ENCODE peak calls at places on chromosomes 13 and 19, in four cellular contexts. P, N, B and C are unnamed samples.

GRCh38 chr19:42363614-42364346 is 26.3 kb downstream of the CNFN start:
- DNase-seq in P (no peak), N (no peak), B (no peak), C (no peak)

GRCh38 chr19:31330237-31330636 is 19.0 kb downstream of the TSHZ3 start:
- DNase-seq in P (peak; percentile 10), B (no peak), N (no peak), C (no peak)

GRCh38 chr19:32407004-32407992 is 1.7 kb downstream of the DPY19L3 start:
- DNase-seq in N (peak; percentile 70), P (peak; percentile 93), B (no peak), C (peak; percentile 37)

GRCh38 chr19:55546822-55547614 is 1.7 kb upstream of the SBK3 start:
- DNase-seq in N (peak; percentile 89), B (peak; percentile 30), P (peak; percentile 65), C (peak; percentile 86)

GRCh38 chr19:41706741-41707501 is 1.5 kb upstream of the CEACAM5 start:
- DNase-seq in N (no peak), B (no peak), P (no peak), C (peak; percentile 59)

GRCh38 chr19:30518965-30519606 is 146.9 kb downstream of the ZNF536 start:
- DNase-seq in P (no peak), N (no peak), B (no peak), C (no peak)

GRCh38 chr13:113845723-113846638 is 17.9 kb downstream of the GAS6 start:
- DNase-seq in P (peak; percentile 16), N (no peak), B (no peak), C (no peak)

GRCh38 chr13:106318941-106319411 is 216.5 kb downstream of the EFNB2 start:
- DNase-seq in N (peak; percentile 98), P (peak; percentile 21), B (no peak), C (no peak)

GRCh38 chr13:81409284-81409683 is 1068.4 kb upstream of the SPRY2 start:
- DNase-seq in B (no peak), N (no peak), P (no peak), C (no peak)

GRCh38 chr19:5624154-5624663 is 1.3 kb downstream of the SAFB start:
- DNase-seq in N (peak; percentile 43), P (peak; percentile 37), B (peak; percentile 23), C (no peak)

GRCh38 chr19:491146-491741 is 5.0 kb upstream of the MADCAM1 start:
- DNase-seq in B (no peak), P (no peak), N (no peak), C (peak; percentile 81)

GRCh38 chr19:13366529-13367143 is 139.6 kb downstream of the CACNA1A start:
- DNase-seq in P (no peak), N (peak; percentile 13), B (no peak), C (no peak)

GRCh38 chr13:99892866-99893504 is 78.6 kb downstream of the ZIC5 start:
- DNase-seq in B (no peak), P (no peak), N (no peak), C (no peak)

GRCh38 chr13:109100705-109101104 is 471.3 kb downstream of the MYO16 start:
- DNase-seq in B (no peak), N (peak; percentile 43), P (no peak), C (no peak)

GRCh38 chr13:36288794-36289391 is 8.7 kb downstream of the CCDC169 start:
- DNase-seq in P (no peak), N (no peak), B (no peak), C (no peak)

GRCh38 chr19:577439-578392 is 5.3 kb downstream of the BSG start:
- DNase-seq in B (no peak), N (no peak), P (no peak), C (no peak)

GRCh38 chr13:47901451-47901850 is 99.6 kb downstream of the SUCLA2 start:
- DNase-seq in P (no peak), N (peak; percentile 76), B (no peak), C (no peak)

GRCh38 chr19:45506991-45507863 is at the start of gene VASP:
- DNase-seq in P (peak; percentile 85), N (peak; percentile 84), B (peak; percentile 66), C (peak; percentile 90)

GRCh38 chr19:28472111-28472510 is 740.8 kb downstream of the UQCRFS1 start:
- DNase-seq in B (no peak), P (no peak), N (peak; percentile 69), C (no peak)

GRCh38 chr13:37375071-37375470 is 223.5 kb downstream of the POSTN start:
- DNase-seq in B (no peak), P (no peak), N (no peak), C (no peak)

GRCh38 chr13:37381502-37381901 is 217.1 kb downstream of the POSTN start:
- DNase-seq in B (no peak), P (no peak), N (peak; percentile 41), C (no peak)

GRCh38 chr13:37375724-37376123 is 222.8 kb downstream of the POSTN start:
- DNase-seq in B (no peak), N (no peak), P (no peak), C (no peak)
- H3K27ac ChIP-seq in B (no peak overlapping the region), N (no peak overlapping the region), P (no peak overlapping the region), C (no peak overlapping the region)

GRCh38 chr19:38210458-38210987 is 13.5 kb downstream of the DPF1 start:
- DNase-seq in B (peak; percentile 19), P (peak; percentile 23), N (peak; percentile 17), C (peak; percentile 85)
- H3K4me3 ChIP-seq in B (no peak overlapping the region), P (no peak overlapping the region), N (peak overlapping the region; percentile 45), C (peak overlapping the region; percentile 15)

DNA sequence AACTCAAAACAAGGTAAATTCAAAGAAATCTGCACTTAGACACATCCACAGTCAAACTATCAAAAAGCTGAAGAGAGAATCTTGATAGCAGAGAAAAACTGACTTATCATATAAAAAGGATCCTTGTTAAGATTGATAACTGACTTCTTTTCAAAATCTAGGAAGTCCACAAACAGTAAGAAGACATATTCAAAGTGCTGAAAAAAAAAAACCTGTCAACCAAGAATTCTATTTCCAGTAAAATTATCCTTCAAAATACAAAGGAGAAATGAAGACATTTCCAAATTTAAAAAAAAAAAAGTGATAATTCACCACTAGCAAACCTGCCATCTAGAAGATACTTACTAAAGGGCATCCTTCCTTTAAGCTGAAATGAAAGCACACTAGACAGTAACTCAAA is 15.0 kb downstream of the VWA8 start:
- DNase-seq in N (no peak), P (no peak), B (no peak), C (no peak)
- H3K27ac ChIP-seq in N (no peak overlapping the region), P (no peak overlapping the region), B (no peak overlapping the region), C (no peak overlapping the region)

GRCh38 chr13:49000247-49000646 is 24.5 kb downstream of the FNDC3A start:
- DNase-seq in P (no peak), N (no peak), B (no peak), C (no peak)
- H3K4me3 ChIP-seq in P (no peak overlapping the region), N (no peak overlapping the region), B (no peak overlapping the region), C (no peak overlapping the region)

GRCh38 chr19:3982701-3983541 is 2.3 kb downstream of the EEF2 start:
- DNase-seq in P (no peak), N (peak; percentile 71), B (no peak), C (peak; percentile 82)

GRCh38 chr19:3983936-3984583 is 1.2 kb downstream of the EEF2 start:
- DNase-seq in N (peak; percentile 36), P (no peak), B (no peak), C (peak; percentile 83)

GRCh38 chr19:3984584-3984907 is 717 bp downstream of the EEF2 start:
- DNase-seq in B (no peak), P (no peak), N (no peak), C (no peak)

GRCh38 chr19:3981736-3982681 is 3.3 kb downstream of the EEF2 start:
- DNase-seq in B (no peak), N (no peak), P (no peak), C (peak; percentile 24)

DNA sequence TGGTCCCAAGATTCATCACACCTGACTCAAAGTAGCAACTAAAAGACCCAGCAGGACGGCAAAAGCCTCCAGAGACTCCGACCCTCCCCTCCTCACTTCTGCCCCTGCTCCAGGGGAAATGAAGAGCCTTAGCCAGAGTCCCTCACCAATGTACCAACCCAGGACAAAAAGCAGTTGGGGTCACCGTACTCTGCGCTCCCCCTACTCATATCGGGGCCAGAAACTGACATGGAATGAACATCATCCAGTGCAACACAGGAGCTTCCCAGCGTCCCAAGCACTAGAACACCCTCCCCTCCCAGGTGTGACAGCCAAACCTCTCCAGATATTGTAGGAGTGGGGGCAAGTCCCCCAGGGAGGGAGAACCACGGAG is 1.7 kb downstream of the EEF2 start:
- DNase-seq in P (no peak), B (no peak), N (no peak), C (no peak)
- H3K27ac ChIP-seq in P (peak overlapping the region; percentile 94), B (peak overlapping the region; percentile 20), N (peak overlapping the region; percentile 94), C (peak overlapping the region; percentile 95)

GRCh38 chr19:46625731-46626130 is 842 bp upstream of the PTGIR start:
- DNase-seq in N (no peak), P (no peak), B (no peak), C (no peak)
- H3K4me3 ChIP-seq in N (no peak overlapping the region), P (no peak overlapping the region), B (no peak overlapping the region), C (no peak overlapping the region)

GRCh38 chr19:10749435-10750384 is 31.8 kb downstream of the DNM2 start:
- DNase-seq in B (no peak), P (no peak), N (no peak), C (no peak)

GRCh38 chr19:10752913-10753285 is 35.0 kb downstream of the DNM2 start:
- DNase-seq in N (no peak), P (no peak), B (no peak), C (no peak)

GRCh38 chr19:10752237-10752912 is 34.5 kb downstream of the DNM2 start:
- DNase-seq in B (no peak), N (no peak), P (no peak), C (no peak)

GRCh38 chr19:10753305-10753704 is 35.4 kb downstream of the DNM2 start:
- DNase-seq in N (no peak), B (no peak), P (no peak), C (no peak)

DNA sequence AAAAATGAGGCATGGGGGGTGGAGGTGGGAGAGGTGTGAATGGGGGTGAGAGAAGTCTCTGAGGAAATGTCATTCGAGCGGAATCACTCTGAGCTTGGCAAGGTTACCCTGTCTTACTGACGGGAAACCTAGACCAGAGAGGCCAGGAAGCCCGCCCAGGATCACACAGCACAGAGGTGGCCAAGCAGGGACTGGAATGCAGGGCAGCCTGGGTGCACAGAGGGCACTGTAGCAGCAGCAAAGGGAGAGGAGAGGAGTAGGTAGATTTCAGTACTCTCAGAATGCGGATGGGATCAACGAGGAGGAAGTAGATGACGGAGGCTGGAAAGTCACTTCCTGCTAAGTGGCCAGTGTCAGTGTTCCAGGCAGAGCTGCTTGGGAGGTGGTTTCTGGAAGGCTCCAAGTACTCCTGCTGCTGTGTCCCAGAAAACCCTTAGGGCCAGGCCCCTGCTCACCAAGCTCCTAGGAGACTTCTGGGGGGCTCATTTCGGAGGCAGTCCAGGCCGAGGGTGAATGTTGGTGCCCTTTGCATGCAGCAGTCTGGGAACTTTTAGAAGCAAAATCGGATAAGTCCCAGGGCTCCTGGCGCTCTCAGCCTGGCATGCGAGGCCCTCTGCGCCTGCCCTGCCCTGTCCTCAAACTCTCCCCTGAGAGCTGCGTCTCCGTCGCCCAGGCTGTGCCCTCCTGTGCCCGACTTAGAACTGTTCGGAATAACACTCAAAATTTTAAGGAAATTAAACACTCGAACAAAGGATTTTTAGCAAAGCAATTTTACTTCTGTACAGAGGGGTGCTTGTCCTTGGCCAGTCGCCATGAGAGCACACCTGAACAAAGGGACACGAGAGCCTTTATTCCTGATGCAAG is 33.5 kb downstream of the DNM2 start:
- DNase-seq in P (no peak), B (no peak), N (no peak), C (no peak)
- H3K27ac ChIP-seq in P (peak overlapping the region; percentile 61), B (no peak overlapping the region), N (peak overlapping the region; percentile 4), C (peak overlapping the region; percentile 67)